ENCODE peak calls at places on chromosome 9, in four cellular contexts. One of them, this sample, is unnamed.

GRCh38 chr9:27194401-27195091 is 85.5 kb downstream of the TEK start:
- DNase-seq in GM12878: no peak
- DNase-seq in K562: no peak
- DNase-seq in HepG2: no peak
- DNase-seq in this sample: no peak

GRCh38 chr9:4600363-4600762 is 61.7 kb upstream of the PLPP6 start:
- DNase-seq in HepG2: no peak
- DNase-seq in K562: no peak
- DNase-seq in GM12878: no peak
- DNase-seq in this sample: no peak

GRCh38 chr9:98625728-98626127 is 83.0 kb downstream of the GABBR2 start:
- DNase-seq in GM12878: no peak
- DNase-seq in HepG2: no peak
- DNase-seq in K562: no peak
- DNase-seq in this sample: no peak

GRCh38 chr9:77588319-77588937 is 59.7 kb downstream of the GNA14 start:
- DNase-seq in HepG2: no peak
- DNase-seq in K562: no peak
- DNase-seq in GM12878: no peak
- DNase-seq in this sample: no peak

GRCh38 chr9:108766786-108767185 is 89.0 kb downstream of the ACTL7B start:
- DNase-seq in HepG2: no peak
- DNase-seq in K562: no peak
- DNase-seq in GM12878: no peak
- DNase-seq in this sample: no peak

GRCh38 chr9:87276851-87277251 is 220.8 kb upstream of the DAPK1 start:
- DNase-seq in K562: no peak
- DNase-seq in GM12878: no peak
- DNase-seq in HepG2: no peak
- DNase-seq in this sample: no peak

GRCh38 chr9:111994831-111995458 is 98.3 kb downstream of the UGCG start:
- DNase-seq in HepG2: no peak
- DNase-seq in GM12878: peak; percentile 81
- DNase-seq in K562: no peak
- DNase-seq in this sample: no peak

GRCh38 chr9:113507256-113507655 is 43.7 kb downstream of the RGS3 start:
- DNase-seq in K562: no peak
- DNase-seq in HepG2: no peak
- DNase-seq in GM12878: no peak
- DNase-seq in this sample: no peak

GRCh38 chr9:126844085-126844484 is 16.4 kb upstream of the ZBTB34 start:
- DNase-seq in K562: no peak
- DNase-seq in GM12878: no peak
- DNase-seq in HepG2: no peak
- DNase-seq in this sample: no peak

GRCh38 chr9:81022177-81022576 is 667.2 kb downstream of the TLE1 start:
- DNase-seq in K562: no peak
- DNase-seq in GM12878: no peak
- DNase-seq in HepG2: no peak
- DNase-seq in this sample: no peak

GRCh38 chr9:136107953-136108647 is 10.6 kb downstream of the TMEM250 start:
- DNase-seq in HepG2: no peak
- DNase-seq in GM12878: no peak
- DNase-seq in K562: peak; percentile 52
- DNase-seq in this sample: no peak

GRCh38 chr9:134575817-134576176 is 65.8 kb upstream of the COL5A1 start:
- DNase-seq in GM12878: no peak
- DNase-seq in HepG2: no peak
- DNase-seq in K562: no peak
- DNase-seq in this sample: no peak

GRCh38 chr9:124505901-124506346 is 1.3 kb downstream of the NR5A1 start:
- DNase-seq in GM12878: no peak
- DNase-seq in HepG2: no peak
- DNase-seq in K562: no peak
- DNase-seq in this sample: peak; percentile 23

GRCh38 chr9:18317896-18318295 is 156.1 kb upstream of the ADAMTSL1 start:
- DNase-seq in K562: no peak
- DNase-seq in GM12878: no peak
- DNase-seq in HepG2: no peak
- DNase-seq in this sample: no peak

GRCh38 chr9:18320046-18320445 is 153.9 kb upstream of the ADAMTSL1 start:
- DNase-seq in GM12878: no peak
- DNase-seq in K562: no peak
- DNase-seq in HepG2: no peak
- DNase-seq in this sample: no peak

GRCh38 chr9:18314321-18314720 is 159.6 kb upstream of the ADAMTSL1 start:
- DNase-seq in HepG2: no peak
- DNase-seq in GM12878: no peak
- DNase-seq in K562: no peak
- DNase-seq in this sample: no peak
- TF ChIP-seq JUND in HepG2: no peak
- TF ChIP-seq JUND in GM12878: no peak
- TF ChIP-seq JUND in K562: no peak
- TF ChIP-seq JUND in this sample: no peak

GRCh38 chr9:34334337-34334824 is 5.0 kb downstream of the NUDT2 start:
- DNase-seq in HepG2: peak; percentile 89
- DNase-seq in K562: no peak
- DNase-seq in GM12878: no peak
- DNase-seq in this sample: no peak
- TF ChIP-seq ZBTB33 in HepG2: no peak
- TF ChIP-seq ZBTB33 in K562: no peak
- TF ChIP-seq ZBTB33 in GM12878: no peak
- TF ChIP-seq ZBTB33 in this sample: no peak

GRCh38 chr9:94005272-94005901 is 50.2 kb upstream of the BARX1 start:
- DNase-seq in GM12878: no peak
- DNase-seq in K562: no peak
- DNase-seq in HepG2: no peak
- DNase-seq in this sample: no peak

GRCh38 chr9:93996863-93997262 is 41.7 kb upstream of the BARX1 start:
- DNase-seq in K562: no peak
- DNase-seq in GM12878: no peak
- DNase-seq in HepG2: no peak
- DNase-seq in this sample: no peak

DNA sequence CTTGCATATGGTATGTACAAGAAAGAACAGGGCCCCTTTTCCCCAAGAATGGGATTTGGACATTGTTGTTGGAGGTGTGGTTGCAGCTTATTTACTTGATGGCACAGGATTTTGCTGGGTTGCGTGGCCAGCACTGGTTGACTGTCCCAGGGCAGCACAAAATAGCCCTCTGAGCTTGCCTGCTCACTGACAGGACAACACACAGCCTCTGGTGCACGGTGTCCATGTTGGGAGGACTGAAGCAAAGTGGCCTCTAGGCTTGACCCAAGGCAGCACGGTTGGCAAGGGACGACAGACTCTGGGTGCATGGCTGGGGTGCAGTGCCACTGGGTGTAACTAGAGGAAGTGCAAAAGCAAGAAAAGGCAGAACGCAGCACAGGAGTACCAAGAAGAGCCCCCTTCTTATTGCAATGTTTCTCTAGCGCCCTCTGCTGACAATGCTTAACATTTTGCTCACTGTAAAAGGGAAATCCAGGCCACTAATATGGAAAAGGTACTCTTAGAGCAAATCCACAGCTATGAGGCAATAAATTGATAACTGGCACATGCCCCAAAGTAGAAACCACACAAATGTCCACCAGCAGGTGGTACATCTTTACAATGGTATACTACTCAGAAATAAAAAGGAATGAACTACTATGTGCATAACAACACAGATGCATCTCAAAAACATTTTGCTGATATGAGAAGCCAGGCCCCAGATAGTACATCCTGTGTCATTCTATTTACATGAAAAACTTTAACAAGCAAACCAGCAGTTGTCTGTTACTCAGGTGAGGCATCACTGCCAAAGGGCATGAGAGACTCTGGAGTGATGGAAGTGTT is 47.4 kb upstream of the BARX1 start:
- DNase-seq in K562: peak; percentile 46
- DNase-seq in GM12878: no peak
- DNase-seq in HepG2: peak; percentile 61
- DNase-seq in this sample: peak; percentile 46
- TF ChIP-seq RFX5 in K562: no peak
- TF ChIP-seq RFX5 in GM12878: no peak
- TF ChIP-seq RFX5 in HepG2: no peak
- TF ChIP-seq RFX5 in this sample: no peak

GRCh38 chr9:110050925-110051355 is 157.0 kb downstream of the C9orf152 start:
- DNase-seq in GM12878: no peak
- DNase-seq in K562: no peak
- DNase-seq in HepG2: no peak
- DNase-seq in this sample: no peak
- TF ChIP-seq JUND in GM12878: no peak
- TF ChIP-seq JUND in K562: no peak
- TF ChIP-seq JUND in HepG2: no peak
- TF ChIP-seq JUND in this sample: peak; percentile 64

DNA sequence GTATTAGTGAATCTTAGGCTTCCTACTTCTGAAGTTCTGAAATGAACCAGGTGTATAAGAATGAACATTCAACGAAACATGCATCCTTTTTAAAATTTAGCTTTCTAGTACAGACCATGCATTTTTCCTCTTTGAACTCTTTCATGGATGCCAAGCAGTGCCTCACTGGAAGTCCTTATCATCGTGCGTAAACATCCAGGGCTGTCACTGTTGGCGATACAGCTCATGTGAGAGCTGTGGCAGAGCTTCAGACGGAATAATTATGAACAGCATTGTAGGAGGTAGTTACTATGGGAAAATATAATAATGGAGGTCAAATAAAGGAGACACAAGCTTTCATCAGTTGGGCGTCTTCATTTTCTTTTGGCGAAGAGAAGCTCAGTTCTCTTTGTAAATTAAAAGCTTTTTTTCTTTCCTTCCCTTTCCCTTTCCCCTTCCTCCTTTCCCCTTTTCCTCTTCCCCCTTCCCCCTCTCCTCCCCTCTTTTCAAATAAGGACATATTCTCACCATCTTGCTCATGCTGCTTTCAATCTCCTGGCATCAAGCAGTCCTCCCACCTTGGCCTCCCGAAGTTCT is 167.3 kb downstream of the KDM4C start:
- DNase-seq in HepG2: peak; percentile 45
- DNase-seq in GM12878: no peak
- DNase-seq in K562: no peak
- DNase-seq in this sample: peak; percentile 34
- TF ChIP-seq ZBTB33 in HepG2: peak; percentile 76
- TF ChIP-seq ZBTB33 in GM12878: no peak
- TF ChIP-seq ZBTB33 in K562: no peak
- TF ChIP-seq ZBTB33 in this sample: no peak

DNA sequence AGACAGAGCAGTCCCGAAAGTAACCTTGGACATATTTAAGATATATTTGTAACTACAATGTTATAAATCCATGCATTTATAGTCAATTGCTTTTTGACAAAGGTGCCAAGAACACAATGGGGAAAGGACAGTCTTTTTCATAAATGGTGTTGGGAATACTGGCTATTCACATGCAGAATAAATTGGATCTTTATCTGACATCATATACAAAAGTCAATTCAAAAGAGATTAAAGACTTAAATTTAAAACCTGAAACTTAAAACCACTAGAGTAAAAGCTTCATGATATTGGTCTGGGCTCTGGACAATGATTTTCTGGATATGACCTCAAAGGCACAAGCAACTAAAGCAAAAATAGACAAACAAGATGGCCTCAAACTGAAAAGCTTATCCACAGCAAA is 950.7 kb upstream of the TYRP1 start:
- DNase-seq in GM12878: no peak
- DNase-seq in HepG2: no peak
- DNase-seq in K562: no peak
- DNase-seq in this sample: no peak
- TF ChIP-seq RFX5 in GM12878: no peak
- TF ChIP-seq RFX5 in HepG2: no peak
- TF ChIP-seq RFX5 in K562: no peak
- TF ChIP-seq RFX5 in this sample: no peak